ENCODE peak calls at places on chromosomes 4 and X, in seven cellular contexts. T is AG08396; A is M059J; S is T-helper 1 cell; M is activated CD8-positive, alpha-beta memory T cell treated with anti-CD3 and anti-CD28 coated beads, Interleukin-2, amount 50 U/mL, for 48 hours; L is head of caudate nucleus; I is GM03348. G is an unnamed sample.

GRCh38 chr4:19309365-19309764 is 942.3 kb upstream of the SLIT2 start:
- DNase-seq in S (no peak), M (no peak), I (peak), A (peak), L (no peak), T (peak), G (no peak)

GRCh38 chr4:71187399-71188196 is 151.2 kb upstream of the SLC4A4 start:
- DNase-seq in I (peak), S (no peak), T (peak), L (peak), A (peak), M (peak), G (peak)

GRCh38 chrX:152884171-152884570 is 13.7 kb upstream of the ZNF185 start:
- DNase-seq in T (no peak), A (no peak), M (no peak), L (no peak), S (no peak), I (no peak), G (no peak)

GRCh38 chr4:27100713-27101112 is 240.1 kb downstream of the STIM2 start:
- DNase-seq in S (no peak), A (no peak), T (no peak), M (no peak), I (no peak), L (no peak), G (no peak)

GRCh38 chrX:154596290-154596929 is 11.5 kb downstream of the CTAG1A start:
- DNase-seq in L (no peak), M (no peak), S (no peak), A (peak), T (peak), I (peak), G (no peak)

GRCh38 chrX:40646489-40647306 is 663 bp downstream of the CXorf38 start:
- DNase-seq in M (peak), I (peak), T (no peak), S (peak), A (peak), L (peak), G (peak)

GRCh38 chr4:89056953-89057398 is at the start of gene FAM13A:
- DNase-seq in T (peak), I (peak), S (no peak), M (no peak), A (peak), L (peak), G (no peak)

GRCh38 chrX:10945463-10945862 is 165.7 kb upstream of the HCCS start:
- DNase-seq in I (peak), T (no peak), S (no peak), M (no peak), L (no peak), A (no peak), G (no peak)

GRCh38 chr4:158783775-158784174 is 14.9 kb downstream of the FNIP2 start:
- DNase-seq in S (no peak), L (no peak), I (peak), A (peak), T (peak), M (no peak), G (no peak)

GRCh38 chr4:6633091-6633906 is 7.2 kb upstream of the MRFAP1 start:
- DNase-seq in S (peak), L (no peak), M (no peak), T (no peak), A (no peak), I (peak), G (no peak)

GRCh38 chr4:131408102-131408501 is 1741.0 kb upstream of the PCDH10 start:
- DNase-seq in A (no peak), I (no peak), T (no peak), S (no peak), L (no peak), M (no peak), G (no peak)

GRCh38 chrX:131217878-131218486 is 71.1 kb downstream of the IGSF1 start:
- DNase-seq in M (no peak), T (no peak), A (no peak), I (no peak), S (no peak), L (no peak), G (no peak)

GRCh38 chrX:124720532-124720931 is 374.2 kb downstream of the SH2D1A start:
- DNase-seq in T (no peak), L (no peak), S (no peak), I (no peak), M (no peak), A (no peak), G (no peak)

GRCh38 chr4:4719446-4719845 is 140.0 kb upstream of the MSX1 start:
- DNase-seq in S (no peak), I (no peak), A (no peak), L (peak), T (no peak), M (no peak), G (no peak)

GRCh38 chrX:43666301-43666912 is 10.3 kb downstream of the MAOA start:
- DNase-seq in M (no peak), T (no peak), L (no peak), A (no peak), I (no peak), S (no peak), G (no peak)

GRCh38 chrX:41026326-41027136 is 58.7 kb upstream of the USP9X start:
- DNase-seq in M (no peak), S (no peak), A (no peak), I (no peak), T (no peak), L (no peak), G (no peak)

GRCh38 chrX:18173494-18174180 is 47.0 kb downstream of the BEND2 start:
- DNase-seq in M (no peak), L (no peak), S (no peak), T (no peak), I (no peak), A (no peak), G (no peak)

GRCh38 chr4:155900402-155900801 is 3.1 kb upstream of the TDO2 start:
- DNase-seq in T (no peak), L (no peak), I (peak), A (peak), S (no peak), M (no peak), G (no peak)

GRCh38 chrX:150771116-150771515 is 77.9 kb downstream of the MTMR1 start:
- DNase-seq in T (no peak), I (no peak), A (no peak), S (no peak), L (no peak), M (no peak), G (no peak)